ENCODE peak calls at places on chromosomes 11 and 22, in six cellular contexts. R is neural progenitor cell, P is breast epithelium, U is left ventricle myocardium inferior, D is thoracic aorta, S is mammary epithelial cell. M is an unnamed sample.

GRCh38 chr11:68074584-68075352 is 35.9 kb downstream of the TCIRG1 start:
- DNase-seq in D (no peak), U (no peak), S (no peak), R (no peak), P (no peak), M (no peak)

GRCh38 chr11:96307748-96308133 is 35.3 kb downstream of the MAML2 start:
- DNase-seq in R (no peak), S (peak; percentile 90), U (no peak), P (no peak), D (no peak), M (peak; percentile 94)

GRCh38 chr11:11978792-11979486 is 29.5 kb downstream of the DKK3 start:
- DNase-seq in R (no peak), U (peak; percentile 92), S (no peak), D (no peak), P (peak; percentile 52), M (peak; percentile 78)

GRCh38 chr22:27462190-27462589 is 339.4 kb downstream of the MN1 start:
- DNase-seq in R (peak; percentile 85), D (no peak), U (no peak), P (no peak), S (no peak), M (no peak)

GRCh38 chr11:93611836-93612677 is 49.4 kb upstream of the CEP295 start:
- DNase-seq in R (no peak), S (no peak), P (no peak), D (no peak), U (no peak), M (no peak)

GRCh38 chr11:44453871-44454270 is 111.6 kb upstream of the CD82 start:
- DNase-seq in P (no peak), R (no peak), S (no peak), D (no peak), U (no peak), M (no peak)

GRCh38 chr11:106304274-106304673 is 226.8 kb downstream of the AASDHPPT start:
- DNase-seq in D (no peak), R (no peak), U (no peak), P (no peak), S (peak; percentile 26), M (peak; percentile 9)

GRCh38 chr11:111445586-111445985 is 66.5 kb upstream of the POU2AF1 start:
- DNase-seq in P (no peak), U (no peak), D (no peak), R (no peak), S (no peak), M (no peak)

GRCh38 chr11:132126973-132127900 is 756.8 kb downstream of the NTM start:
- DNase-seq in D (no peak), P (peak; percentile 37), R (peak; percentile 66), U (peak; percentile 28), S (peak; percentile 67), M (peak; percentile 93)

GRCh38 chr11:13102865-13103539 is 93.9 kb downstream of the RASSF10 start:
- DNase-seq in D (no peak), R (no peak), P (no peak), S (no peak), U (no peak), M (no peak)

GRCh38 chr11:38952698-38953097 is 2354.7 kb upstream of the RAG2 start:
- DNase-seq in S (peak; percentile 73), P (no peak), U (no peak), R (no peak), D (no peak), M (no peak)

GRCh38 chr11:3157381-3158130 is 7.6 kb downstream of the OSBPL5 start:
- DNase-seq in U (peak; percentile 14), D (no peak), S (no peak), R (no peak), P (no peak), M (peak; percentile 17)

DNA sequence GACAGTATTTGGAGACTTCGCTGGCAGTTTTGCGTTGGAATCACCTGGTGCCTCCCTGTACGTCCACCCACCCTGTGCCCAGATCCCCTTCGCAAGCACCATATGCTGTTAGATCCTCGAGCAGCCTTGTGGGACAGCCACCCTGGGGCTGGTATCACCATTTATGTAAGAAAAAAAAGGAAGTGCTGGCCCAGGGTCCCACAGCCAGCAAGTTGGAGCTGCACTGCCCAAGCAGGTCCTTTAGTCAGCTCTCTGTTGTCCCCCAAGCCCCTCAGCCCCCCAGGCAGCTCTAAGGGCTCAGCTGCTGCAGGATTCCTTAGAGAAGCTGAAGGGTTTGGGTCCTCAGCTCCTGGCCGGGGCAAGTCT is 80.3 kb downstream of the FBLN1 start:
- DNase-seq in S (no peak), P (no peak), R (no peak), D (no peak), U (no peak), M (no peak)
- H3K36me3 ChIP-seq in S (no peaks in the 10 kb centered on the region), P (no peaks in the 10 kb centered on the region), R (no peaks in the 10 kb centered on the region), D (peaks cover 4% of the 10 kb centered on the region), U (no peaks in the 10 kb centered on the region), M (no peaks in the 10 kb centered on the region)

GRCh38 chr11:59802639-59803176 is 7.9 kb downstream of the MRPL16 start:
- DNase-seq in U (no peak), S (peak; percentile 44), P (no peak), D (no peak), R (peak; percentile 45), M (peak; percentile 72)
- H3K36me3 ChIP-seq in U (peaks cover 54% of the 10 kb centered on the region), S (peaks cover 14% of the 10 kb centered on the region), P (no peaks in the 10 kb centered on the region), D (peaks cover 17% of the 10 kb centered on the region), R (no peaks in the 10 kb centered on the region), M (peaks cover 9% of the 10 kb centered on the region)

DNA sequence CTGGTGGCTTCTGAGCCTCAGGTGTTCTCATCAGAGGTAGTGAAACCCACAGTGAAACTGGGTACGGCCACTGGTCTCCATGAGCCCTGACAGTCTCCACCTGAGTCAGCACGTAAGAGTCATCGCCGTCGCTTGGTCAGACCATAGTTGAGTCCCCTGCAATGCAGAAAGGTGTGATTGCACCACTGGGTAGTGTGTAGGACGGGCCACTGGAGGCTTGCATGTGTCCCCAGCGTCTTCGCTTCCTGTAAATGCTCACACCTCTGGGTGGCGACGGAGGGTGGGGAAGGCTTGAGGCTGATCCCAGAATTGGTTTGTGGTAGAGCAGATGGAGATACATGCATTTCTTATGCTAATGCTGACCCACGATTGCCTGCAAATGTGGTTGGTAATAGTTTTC is 26.4 kb downstream of the CTTN start:
- DNase-seq in U (no peak), D (no peak), R (no peak), S (no peak), P (no peak), M (no peak)
- H3K36me3 ChIP-seq in U (peaks cover 97% of the 10 kb centered on the region), D (peaks cover 65% of the 10 kb centered on the region), R (no peaks in the 10 kb centered on the region), S (peaks cover 37% of the 10 kb centered on the region), P (peaks cover 4% of the 10 kb centered on the region), M (peaks cover 57% of the 10 kb centered on the region)

GRCh38 chr11:46351606-46352005 is 4.3 kb downstream of the DGKZ start:
- DNase-seq in R (no peak), D (no peak), P (no peak), U (no peak), S (no peak), M (no peak)
- H3K36me3 ChIP-seq in R (no peaks in the 10 kb centered on the region), D (no peaks in the 10 kb centered on the region), P (no peaks in the 10 kb centered on the region), U (peaks cover 6% of the 10 kb centered on the region), S (no peaks in the 10 kb centered on the region), M (no peaks in the 10 kb centered on the region)

GRCh38 chr11:121575963-121576290 is 123.2 kb upstream of the SORL1-AS1 start:
- DNase-seq in P (no peak), S (no peak), U (no peak), R (no peak), D (no peak), M (no peak)

GRCh38 chr11:121578216-121579063 is 125.7 kb upstream of the SORL1-AS1 start:
- DNase-seq in P (no peak), U (no peak), R (no peak), D (no peak), S (no peak), M (no peak)

GRCh38 chr11:121576531-121576930 is 123.8 kb upstream of the SORL1-AS1 start:
- DNase-seq in U (no peak), P (no peak), R (no peak), D (no peak), S (no peak), M (no peak)

GRCh38 chr11:121575250-121575962 is 122.6 kb upstream of the SORL1-AS1 start:
- DNase-seq in D (no peak), S (no peak), U (peak; percentile 58), P (peak; percentile 34), R (no peak), M (peak; percentile 51)

DNA sequence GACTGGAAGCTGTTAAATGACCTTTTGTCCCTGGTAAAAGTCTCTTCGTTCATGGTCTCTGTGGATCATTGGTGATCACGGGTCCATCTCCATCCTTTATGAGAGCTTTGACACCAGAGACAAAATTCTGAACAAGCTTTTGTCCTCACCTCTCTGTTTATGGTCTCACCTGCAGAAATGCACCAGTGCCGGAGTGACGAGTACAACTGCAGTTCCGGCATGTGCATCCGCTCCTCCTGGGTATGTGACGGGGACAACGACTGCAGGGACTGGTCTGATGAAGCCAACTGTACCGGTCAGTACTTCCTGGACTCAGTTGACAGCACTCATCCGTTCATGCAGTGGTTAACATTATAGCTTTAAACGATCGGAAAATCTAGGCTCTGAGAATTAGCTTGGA is 124.3 kb upstream of the SORL1-AS1 start:
- DNase-seq in P (no peak), S (no peak), R (no peak), U (no peak), D (no peak), M (no peak)
- H3K36me3 ChIP-seq in P (no peaks in the 10 kb centered on the region), S (peaks cover 16% of the 10 kb centered on the region), R (peaks cover 9% of the 10 kb centered on the region), U (no peaks in the 10 kb centered on the region), D (peaks cover 5% of the 10 kb centered on the region), M (no peaks in the 10 kb centered on the region)

DNA sequence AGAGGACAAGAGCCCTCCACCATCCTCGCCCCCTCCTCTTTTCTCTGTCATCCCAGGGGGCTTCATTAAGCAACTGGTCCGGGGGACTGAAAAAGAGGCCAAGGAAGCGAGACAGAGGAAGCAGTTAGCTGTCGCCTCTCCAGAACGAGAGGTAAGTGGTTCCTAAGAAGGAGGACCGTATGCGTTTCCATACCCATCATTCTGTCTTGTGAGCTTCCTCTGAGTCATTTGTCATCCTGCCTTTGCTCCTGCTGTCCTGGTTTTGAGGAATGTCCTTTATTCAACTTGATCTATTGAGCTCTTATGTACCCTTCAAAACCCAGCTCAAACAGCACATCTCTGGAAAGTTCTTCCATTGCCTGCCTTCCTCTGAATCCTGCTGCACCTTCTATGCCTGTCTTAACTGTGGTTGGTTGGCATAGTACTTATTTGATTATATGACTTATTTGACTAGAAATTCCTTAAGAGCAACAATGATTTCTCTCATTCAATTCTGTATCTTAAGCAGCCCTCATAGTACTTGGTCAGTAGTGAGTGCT is 21.3 kb downstream of the MYO18B start:
- DNase-seq in U (no peak), R (no peak), D (no peak), S (no peak), P (no peak), M (no peak)
- H3K36me3 ChIP-seq in U (peaks cover 32% of the 10 kb centered on the region), R (no peaks in the 10 kb centered on the region), D (peaks cover 39% of the 10 kb centered on the region), S (no peaks in the 10 kb centered on the region), P (no peaks in the 10 kb centered on the region), M (no peaks in the 10 kb centered on the region)

GRCh38 chr11:74641289-74641688 is 48.9 kb downstream of the POLD3 start:
- DNase-seq in S (no peak), U (no peak), R (peak; percentile 37), D (no peak), P (peak; percentile 55), M (no peak)
- H3K36me3 ChIP-seq in S (peaks cover 5% of the 10 kb centered on the region), U (peaks cover 33% of the 10 kb centered on the region), R (no peaks in the 10 kb centered on the region), D (no peaks in the 10 kb centered on the region), P (no peaks in the 10 kb centered on the region), M (no peaks in the 10 kb centered on the region)

GRCh38 chr11:102226702-102227101 is 90.6 kb upstream of the BIRC3 start:
- DNase-seq in R (no peak), P (peak; percentile 45), S (peak; percentile 87), D (no peak), U (no peak), M (peak; percentile 96)
- H3K36me3 ChIP-seq in R (no peaks in the 10 kb centered on the region), P (no peaks in the 10 kb centered on the region), S (peaks cover 20% of the 10 kb centered on the region), D (no peaks in the 10 kb centered on the region), U (peaks cover 58% of the 10 kb centered on the region), M (peaks cover 11% of the 10 kb centered on the region)

M was measured in fibroblast of lung.